ENCODE peak calls at places on chromosome 14, in four cellular contexts. D is A549, M is T-helper 17 cell, X is suprapubic skin. Y is an unnamed sample.

GRCh38 chr14:75970989-75971388 is 10.8 kb downstream of the TGFB3 start:
- DNase-seq in D (no peak), M (no peak), X (no peak), Y (no peak)

GRCh38 chr14:104316121-104316722 is 177.8 kb downstream of the KIF26A start:
- DNase-seq in D (no peak), M (no peak), X (no peak), Y (no peak)

GRCh38 chr14:104786091-104786586 is 9.4 kb downstream of the AKT1 start:
- DNase-seq in D (no peak), M (no peak), X (no peak), Y (no peak)

GRCh38 chr14:68637106-68638021 is 155.5 kb downstream of the ZFP36L1 start:
- DNase-seq in D (no peak), M (no peak), X (peak), Y (no peak)

GRCh38 chr14:38616959-38617358 is 361.1 kb upstream of the CLEC14A start:
- DNase-seq in D (no peak), M (no peak), X (no peak), Y (no peak)

GRCh38 chr14:55500219-55500701 is 59.8 kb upstream of the TBPL2 start:
- DNase-seq in D (no peak), M (no peak), X (no peak), Y (no peak)

GRCh38 chr14:56703947-56704346 is 106.3 kb downstream of the OTX2 start:
- DNase-seq in D (no peak), M (no peak), X (no peak), Y (no peak)

GRCh38 chr14:105452963-105453362 is 21.7 kb upstream of the CRIP2 start:
- DNase-seq in D (no peak), M (no peak), X (no peak), Y (no peak)

GRCh38 chr14:86543531-86543930 is 1013.6 kb downstream of the FLRT2 start:
- DNase-seq in D (no peak), M (no peak), X (no peak), Y (no peak)

GRCh38 chr14:54680636-54681035 is 113.7 kb downstream of the SAMD4A start:
- DNase-seq in D (no peak), M (no peak), X (no peak), Y (no peak)

GRCh38 chr14:104263671-104264358 is 125.4 kb downstream of the KIF26A start:
- DNase-seq in D (no peak), M (no peak), X (no peak), Y (no peak)

GRCh38 chr14:75190023-75190422 is 13.6 kb upstream of the TMED10 start:
- DNase-seq in D (no peak), M (no peak), X (no peak), Y (no peak)

GRCh38 chr14:95850429-95850828 is 26.2 kb upstream of the TUNAR start:
- DNase-seq in D (no peak), M (no peak), X (no peak), Y (no peak)

GRCh38 chr14:69039287-69039628 is 60.2 kb upstream of the ACTN1 start:
- DNase-seq in D (peak), M (no peak), X (no peak), Y (no peak)

GRCh38 chr14:96059519-96060135 is 20.5 kb downstream of the C14orf132 start:
- DNase-seq in D (no peak), M (no peak), X (no peak), Y (no peak)

GRCh38 chr14:65791551-65791981 is 379.0 kb downstream of the FUT8 start:
- DNase-seq in D (peak), M (no peak), X (no peak), Y (peak)

GRCh38 chr14:71148627-71149026 is 241.4 kb downstream of the PCNX1 start:
- DNase-seq in D (no peak), M (no peak), X (peak), Y (no peak)

GRCh38 chr14:61887628-61888027 is 125.4 kb downstream of the SNAPC1 start:
- DNase-seq in D (no peak), M (no peak), X (no peak), Y (no peak)

GRCh38 chr14:34199585-34199984 is 248.7 kb upstream of the EGLN3 start:
- DNase-seq in D (no peak), M (no peak), X (no peak), Y (no peak)

GRCh38 chr14:50822501-50823042 is 8.4 kb downstream of the NIN start:
- DNase-seq in D (no peak), M (no peak), X (no peak), Y (no peak)

GRCh38 chr14:75845136-75845804 is 136.5 kb downstream of the TGFB3 start:
- DNase-seq in D (no peak), M (no peak), X (no peak), Y (no peak)

GRCh38 chr14:47332939-47333338 is 342.5 kb downstream of the MDGA2 start:
- DNase-seq in D (no peak), M (no peak), X (no peak), Y (no peak)

GRCh38 chr14:105335735-105336476 is 21.4 kb downstream of the PACS2 start:
- DNase-seq in D (no peak), M (no peak), X (no peak), Y (no peak)

GRCh38 chr14:101972126-101972785 is 7.9 kb downstream of the DYNC1H1 start:
- DNase-seq in D (peak), M (no peak), X (peak), Y (no peak)

GRCh38 chr14:78593949-78594348 is 423.8 kb downstream of the NRXN3 start:
- DNase-seq in D (no peak), M (no peak), X (no peak), Y (no peak)

Y was measured in CD8-positive, alpha-beta memory T cell.